ENCODE peak calls at places on chromosomes 16 and 17, in six cellular contexts. E is HEK293T, G is A549, A is IMR-90, I is GM12878, F is HepG2. C is an unnamed sample.

GRCh38 chr16:30758988-30759461 is 2.8 kb downstream of the CFAP119 start:
- DNase-seq in I (no peak), G (no peak), F (no peak), E (no peak), A (no peak), C (no peak)

GRCh38 chr17:50027639-50028206 is 28.2 kb upstream of the ITGA3 start:
- DNase-seq in A (peak; percentile 96), I (no peak), F (no peak), G (peak; percentile 98), E (no peak), C (peak; percentile 7)

GRCh38 chr17:41324180-41325075 is 8.9 kb upstream of the KRTAP17-1 start:
- DNase-seq in I (no peak), F (peak; percentile 18), E (no peak), A (peak; percentile 8), G (peak; percentile 26), C (no peak)

GRCh38 chr16:81861503-81861902 is 82.4 kb downstream of the PLCG2 start:
- DNase-seq in I (no peak), E (no peak), F (no peak), G (no peak), A (no peak), C (no peak)

GRCh38 chr16:60203525-60204124 is 1469.5 kb upstream of the GOT2 start:
- DNase-seq in A (peak; percentile 2), G (peak; percentile 5), E (no peak), I (no peak), F (no peak), C (no peak)

GRCh38 chr17:83062818-83063671 is 16.4 kb upstream of the METRNL start:
- DNase-seq in I (no peak), G (no peak), F (no peak), E (no peak), A (no peak), C (no peak)

GRCh38 chr16:69243479-69243878 is 56.5 kb downstream of the SNTB2 start:
- DNase-seq in G (no peak), I (no peak), F (no peak), A (peak; percentile 81), E (no peak), C (no peak)

GRCh38 chr17:70074991-70075390 is at the start of gene KCNJ16:
- DNase-seq in I (no peak), E (no peak), A (no peak), F (no peak), G (peak; percentile 25), C (peak; percentile 28)

GRCh38 chr17:49779730-49780220 is 8.7 kb upstream of the KAT7 start:
- DNase-seq in I (no peak), G (peak; percentile 34), F (peak; percentile 56), A (peak; percentile 84), E (peak; percentile 47), C (peak; percentile 35)

GRCh38 chr17:31788571-31788946 is 70.5 kb downstream of the COPRS start:
- DNase-seq in E (no peak), I (no peak), A (no peak), G (no peak), F (no peak), C (no peak)

GRCh38 chr17:18141210-18141803 is 32.8 kb downstream of the MYO15A start:
- DNase-seq in G (peak; percentile 65), A (peak; percentile 55), F (peak; percentile 30), I (no peak), E (peak; percentile 55), C (peak; percentile 35)
- TF ChIP-seq BHLHE40 in G (no peak), A (no peak), F (no peak), I (no peak), E (no peak), C (no peak)

GRCh38 chr17:57870283-57870635 is 20.4 kb upstream of the MRPS23 start:
- DNase-seq in F (no peak), E (no peak), A (peak; percentile 61), G (no peak), I (no peak), C (no peak)
- TF ChIP-seq BHLHE40 in F (no peak), E (no peak), A (no peak), G (no peak), I (no peak), C (no peak)

GRCh38 chr17:74852237-74853047 is 7.2 kb downstream of the GRIN2C start:
- DNase-seq in I (no peak), A (no peak), E (peak; percentile 84), F (peak; percentile 67), G (no peak), C (peak; percentile 81)
- TF ChIP-seq BHLHE40 in I (no peak), A (no peak), E (no peak), F (no peak), G (no peak), C (peak; percentile 74)

GRCh38 chr17:17546399-17547185 is 44.9 kb downstream of the PEMT start:
- DNase-seq in F (no peak), I (no peak), E (no peak), A (no peak), G (no peak), C (no peak)
- TF ChIP-seq BHLHE40 in F (no peak), I (no peak), E (no peak), A (no peak), G (no peak), C (no peak)

GRCh38 chr17:45221081-45221996 is at the start of gene FMNL1:
- DNase-seq in E (peak; percentile 58), A (no peak), F (no peak), G (no peak), I (no peak), C (peak; percentile 65)
- TF ChIP-seq BHLHE40 in E (no peak), A (no peak), F (no peak), G (no peak), I (peak; percentile 92), C (no peak)

DNA sequence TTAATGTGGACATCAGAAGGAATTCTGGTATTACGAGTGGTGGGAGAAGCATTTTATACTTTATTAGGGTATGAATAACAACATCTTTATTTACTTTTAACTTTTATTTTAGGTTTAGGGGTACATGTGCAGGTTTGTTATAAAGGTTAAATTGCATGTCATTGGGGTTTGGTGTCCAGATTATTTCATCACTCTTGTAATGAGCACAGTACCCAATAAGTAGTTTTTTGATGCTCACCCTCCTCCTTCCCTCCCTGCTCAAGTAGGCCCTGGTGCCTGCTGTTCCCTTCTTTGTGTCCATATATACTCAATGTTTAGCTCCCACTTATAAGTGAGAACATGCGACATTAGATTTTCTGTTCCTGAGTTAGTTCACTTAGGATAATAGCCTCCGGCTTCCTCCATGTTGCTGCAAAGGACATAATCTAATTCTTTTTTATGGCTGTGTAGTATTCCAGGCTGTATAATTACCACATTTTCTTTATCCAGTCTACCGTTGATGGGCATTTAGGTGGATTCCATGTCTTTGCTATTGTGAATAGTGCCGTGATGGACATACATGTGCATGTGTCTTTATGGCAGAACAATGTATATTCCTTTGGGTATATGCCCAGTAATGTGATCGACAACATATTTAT is 456.2 kb downstream of the XYLT1 start:
- DNase-seq in G (no peak), A (no peak), E (no peak), I (no peak), F (no peak), C (no peak)
- TF ChIP-seq BHLHE40 in G (no peak), A (no peak), E (no peak), I (no peak), F (no peak), C (no peak)